ENCODE peak calls at places on chromosome 16, in nine cellular contexts. J, W, V, M, I, O, Z, T and F are unnamed samples.

GRCh38 chr16:58026139-58026704 is 668 bp downstream of the MMP15 start:
- DNase-seq in J (peak), W (peak), V (no peak), M (peak), I (no peak), O (peak), Z (no peak), T (no peak), F (peak)

GRCh38 chr16:56603589-56603988 is 4.8 kb upstream of the MT2A start:
- DNase-seq in J (peak), W (no peak), V (no peak), M (no peak), I (no peak), O (no peak), Z (no peak), T (no peak), F (peak)

GRCh38 chr16:84032458-84033178 is 10.0 kb downstream of the SLC38A8 start:
- DNase-seq in J (no peak), W (no peak), V (no peak), M (no peak), I (no peak), O (no peak), Z (no peak), T (no peak), F (no peak)

GRCh38 chr16:57061084-57061905 is 31.1 kb upstream of the CPNE2 start:
- DNase-seq in J (peak), W (no peak), V (no peak), M (peak), I (no peak), O (no peak), Z (peak), T (no peak), F (peak)

GRCh38 chr16:49183911-49184310 is 97.7 kb downstream of the CBLN1 start:
- DNase-seq in J (peak), W (no peak), V (no peak), M (no peak), I (no peak), O (peak), Z (peak), T (no peak), F (no peak)

GRCh38 chr16:51245306-51245705 is 94.2 kb upstream of the SALL1 start:
- DNase-seq in J (no peak), W (no peak), V (no peak), M (peak), I (no peak), O (no peak), Z (no peak), T (no peak), F (no peak)

GRCh38 chr16:48113471-48113870 is 42.3 kb downstream of the ABCC12 start:
- DNase-seq in J (no peak), W (no peak), V (no peak), M (no peak), I (no peak), O (no peak), Z (no peak), T (no peak), F (no peak)

GRCh38 chr16:66057056-66057455 is 309.4 kb upstream of the CDH5 start:
- DNase-seq in J (no peak), W (no peak), V (no peak), M (no peak), I (no peak), O (no peak), Z (no peak), T (no peak), F (no peak)

GRCh38 chr16:56851671-56852400 is 13.2 kb upstream of the SLC12A3 start:
- DNase-seq in J (peak), W (no peak), V (no peak), M (no peak), I (no peak), O (no peak), Z (no peak), T (no peak), F (peak)

GRCh38 chr16:79008036-79008868 is 592.3 kb downstream of the MAF start:
- DNase-seq in J (no peak), W (no peak), V (peak), M (no peak), I (no peak), O (no peak), Z (no peak), T (no peak), F (no peak)

GRCh38 chr16:12837756-12838155 is 34.1 kb upstream of the CPPED1 start:
- DNase-seq in J (no peak), W (no peak), V (no peak), M (no peak), I (no peak), O (no peak), Z (no peak), T (no peak), F (no peak)

GRCh38 chr16:88013091-88013609 is 61.9 kb downstream of the BANP start:
- DNase-seq in J (peak), W (no peak), V (no peak), M (no peak), I (no peak), O (no peak), Z (no peak), T (no peak), F (no peak)

GRCh38 chr16:58661199-58661830 is 23.3 kb downstream of the SLC38A7 start:
- DNase-seq in J (peak), W (no peak), V (no peak), M (no peak), I (no peak), O (peak), Z (peak), T (no peak), F (peak)

GRCh38 chr16:87757841-87758426 is 7.9 kb downstream of the KLHDC4 start:
- DNase-seq in J (peak), W (no peak), V (no peak), M (no peak), I (no peak), O (no peak), Z (no peak), T (no peak), F (no peak)

GRCh38 chr16:57092786-57093301 is 461 bp downstream of the CPNE2 start:
- DNase-seq in J (peak), W (peak), V (peak), M (peak), I (peak), O (peak), Z (no peak), T (peak), F (peak)